ENCODE peak calls at places on chromosomes 4 and X, in four cellular contexts. I is AG10803, H is fibroblast of the aortic adventitia, S is suprapubic skin. Z is an unnamed sample.

GRCh38 chrX:17355976-17356375 is 19.0 kb upstream of the NHS start:
- DNase-seq in I (no peak), H (no peak), S (no peak), Z (no peak)

GRCh38 chrX:133961046-133961445 is 24.3 kb downstream of the GPC3 start:
- DNase-seq in I (no peak), H (no peak), S (no peak), Z (no peak)

GRCh38 chr4:114698256-114698655 is 99.6 kb downstream of the UGT8 start:
- DNase-seq in I (no peak), H (no peak), S (no peak), Z (no peak)

GRCh38 chrX:22135994-22136684 is 104.0 kb downstream of the PHEX start:
- DNase-seq in I (peak), H (peak), S (no peak), Z (no peak)

GRCh38 chr4:74546020-74546419 is 101.1 kb downstream of the AREG start:
- DNase-seq in I (peak), H (peak), S (no peak), Z (no peak)

GRCh38 chrX:68895339-68896250 is 66.8 kb downstream of the EFNB1 start:
- DNase-seq in I (peak), H (peak), S (no peak), Z (peak)

GRCh38 chr4:150067859-150068258 is 10.4 kb upstream of the DCLK2 start:
- DNase-seq in I (peak), H (no peak), S (no peak), Z (no peak)

GRCh38 chrX:48576108-48576507 is 1.8 kb downstream of the RBM3 start:
- DNase-seq in I (no peak), H (no peak), S (no peak), Z (no peak)

GRCh38 chr4:186651624-186652023 is 72.0 kb downstream of the FAT1 start:
- DNase-seq in I (no peak), H (peak), S (no peak), Z (no peak)

GRCh38 chr4:163107754-163108153 is 58.9 kb downstream of the NAF1 start:
- DNase-seq in I (peak), H (peak), S (no peak), Z (no peak)
- TF ChIP-seq CTCF in I (peak), H (no peak), S (no peak), Z (no peak)

GRCh38 chrX:156002517-156002916 is 5.0 kb downstream of the IL9R start:
- DNase-seq in I (no peak), H (no peak), S (no peak), Z (no peak)
- TF ChIP-seq CTCF in I (no peak), H (no peak), S (no peak), Z (no peak)

GRCh38 chr4:121822796-121823504 is 733 bp downstream of the CCNA2 start:
- DNase-seq in I (no peak), H (peak), S (peak), Z (no peak)

GRCh38 chr4:121822047-121822446 is 1.6 kb downstream of the CCNA2 start:
- DNase-seq in I (no peak), H (no peak), S (no peak), Z (no peak)

GRCh38 chr4:121824950-121825349 is 1.3 kb upstream of the CCNA2 start:
- DNase-seq in I (no peak), H (no peak), S (no peak), Z (no peak)

GRCh38 chr4:121824171-121824527 is 466 bp upstream of the CCNA2 start:
- DNase-seq in I (no peak), H (no peak), S (no peak), Z (no peak)

DNA sequence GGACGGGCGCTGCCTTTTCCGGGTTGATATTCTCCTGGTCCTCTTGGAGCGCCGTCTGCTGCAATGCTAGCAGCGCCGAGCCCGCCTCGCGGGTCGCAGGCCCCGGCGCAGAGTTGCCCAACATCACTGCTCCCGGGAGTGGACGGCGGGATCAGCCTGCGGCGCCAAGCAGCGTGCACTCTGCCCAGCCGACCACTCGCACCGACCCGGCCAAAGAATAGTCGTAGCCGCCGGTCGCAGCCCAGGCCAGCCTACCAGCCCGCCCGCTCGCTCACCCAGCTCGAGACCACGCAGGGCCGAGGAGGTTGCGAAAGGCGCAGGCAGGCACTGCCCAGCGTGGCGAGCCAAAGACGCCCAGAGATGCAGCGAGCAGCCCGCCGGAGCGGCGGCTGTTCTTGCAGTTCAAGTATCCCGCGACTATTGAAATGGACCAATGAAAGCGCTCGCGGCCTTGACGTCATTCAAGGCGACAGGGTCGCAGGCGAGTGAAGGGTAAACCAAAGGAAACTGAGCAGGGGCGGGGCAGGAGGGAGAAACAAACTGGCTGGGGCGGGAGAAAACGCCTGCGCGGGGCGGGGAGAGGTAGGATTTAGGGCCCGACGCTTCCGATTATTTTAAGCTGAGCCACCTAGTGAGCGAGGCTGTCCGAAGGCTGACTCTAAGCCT is at the start of gene CCNA2:
- DNase-seq in I (peak), H (peak), S (peak), Z (peak)
- TF ChIP-seq CTCF in I (peak), H (peak), S (no peak), Z (no peak)

DNA sequence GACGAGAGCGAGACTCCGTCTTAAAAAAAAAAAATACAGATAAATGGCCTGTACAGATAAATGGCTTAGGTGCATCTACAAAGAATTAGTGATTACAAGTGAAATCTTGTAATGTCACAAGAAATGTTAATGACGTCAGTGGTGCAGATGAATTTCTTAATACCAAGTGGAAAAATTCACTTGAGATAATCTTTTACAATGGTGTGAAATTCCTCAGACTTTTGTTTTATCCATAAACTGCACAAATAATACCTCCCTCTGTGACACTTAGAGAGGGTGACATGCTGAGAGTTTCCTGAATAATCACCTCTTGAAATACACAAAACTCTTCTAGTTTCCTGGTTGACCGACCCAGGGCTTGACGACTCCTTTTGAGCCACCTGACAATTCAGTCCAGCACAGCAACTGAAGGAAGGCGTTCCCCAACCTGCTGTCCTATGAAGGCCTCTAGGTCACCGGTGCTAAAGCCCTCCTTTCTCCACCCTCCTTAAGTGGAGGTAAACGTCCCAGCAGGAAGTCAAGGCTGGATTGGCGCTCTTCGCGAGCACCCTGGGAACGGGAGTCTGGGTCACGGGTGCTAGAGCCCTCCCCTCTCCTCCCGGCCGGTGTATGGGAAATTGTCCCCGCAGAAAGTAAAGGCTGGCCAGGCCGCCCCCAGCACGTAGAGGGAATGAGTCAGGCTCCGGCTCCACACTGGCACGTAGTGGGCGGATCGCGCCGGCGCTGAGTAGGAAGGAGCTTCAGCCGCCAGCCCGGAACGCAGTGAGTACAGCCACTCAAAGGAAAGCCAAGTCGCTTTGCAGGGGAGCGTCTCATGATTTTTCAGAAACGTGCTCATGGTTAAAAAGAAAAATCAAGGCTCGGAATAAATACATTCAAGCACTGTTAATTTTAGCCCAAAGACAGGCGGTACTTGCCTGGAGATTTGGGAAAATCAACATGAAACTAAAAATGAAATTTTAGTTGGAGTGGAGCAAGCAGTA is at the start of gene TMEM144:
- DNase-seq in I (peak), H (peak), S (peak), Z (peak)
- TF ChIP-seq CTCF in I (peak), H (no peak), S (no peak), Z (no peak)

GRCh38 chr4:113683143-113683542 is 78.4 kb downstream of the CAMK2D start:
- DNase-seq in I (no peak), H (no peak), S (no peak), Z (no peak)

GRCh38 chr4:113682730-113683129 is 78.8 kb downstream of the CAMK2D start:
- DNase-seq in I (peak), H (peak), S (no peak), Z (no peak)

GRCh38 chr4:113686950-113687718 is 74.4 kb downstream of the CAMK2D start:
- DNase-seq in I (peak), H (peak), S (no peak), Z (no peak)

GRCh38 chr4:113689394-113689793 is 72.1 kb downstream of the CAMK2D start:
- DNase-seq in I (no peak), H (no peak), S (no peak), Z (no peak)

DNA sequence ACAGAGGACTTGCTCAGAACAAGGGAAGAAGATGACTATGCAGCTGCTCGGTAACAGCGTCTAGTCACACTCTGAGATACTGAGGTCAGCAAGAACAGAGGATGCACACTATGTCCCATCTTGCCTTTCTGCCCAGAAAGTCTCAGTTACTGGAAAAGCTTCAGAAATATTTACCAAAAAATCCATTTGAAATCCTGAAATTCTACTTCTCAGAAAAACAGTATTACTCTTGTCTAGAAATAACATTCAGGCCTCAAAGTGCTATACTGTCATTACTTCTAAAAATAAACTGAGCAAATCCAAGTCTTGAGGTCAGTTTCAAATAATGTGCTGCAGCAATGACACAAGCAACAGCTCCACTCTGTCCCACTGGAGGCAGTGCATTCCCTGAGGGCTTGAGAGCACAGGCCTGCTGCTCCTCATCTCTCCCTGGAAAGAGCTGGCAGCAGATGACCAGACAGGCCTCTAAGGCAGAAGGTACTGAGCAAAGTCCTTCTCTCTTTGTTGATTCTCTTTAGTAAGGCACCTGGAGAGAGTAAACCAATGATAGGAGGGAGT is 76.9 kb downstream of the CAMK2D start:
- DNase-seq in I (peak), H (peak), S (no peak), Z (no peak)
- TF ChIP-seq CTCF in I (peak), H (peak), S (no peak), Z (no peak)

DNA sequence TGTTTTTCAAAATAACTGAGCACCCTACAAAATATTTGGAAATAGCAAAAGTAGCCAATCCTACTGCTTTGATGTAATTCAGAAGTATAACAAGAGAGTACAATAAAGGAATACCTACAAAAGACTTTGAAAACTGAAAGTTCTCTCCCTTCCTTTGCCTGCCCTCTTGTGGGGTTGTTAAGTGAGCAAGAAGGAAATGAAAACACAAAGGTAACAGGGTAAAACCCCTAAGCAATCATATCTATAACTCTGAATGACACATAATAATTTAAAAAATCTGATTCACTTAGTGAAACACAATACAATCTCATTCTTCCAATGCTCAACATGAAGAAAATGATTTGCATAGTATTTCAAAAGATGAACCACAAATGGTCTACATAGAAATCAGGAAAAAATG is 98.2 kb downstream of the FRYL start:
- DNase-seq in I (peak), H (peak), S (no peak), Z (no peak)
- TF ChIP-seq CTCF in I (peak), H (peak), S (no peak), Z (no peak)

GRCh38 chr4:7037425-7037824 is 5.7 kb upstream of the TADA2B start:
- DNase-seq in I (no peak), H (no peak), S (no peak), Z (no peak)
- TF ChIP-seq CTCF in I (no peak), H (no peak), S (no peak), Z (no peak)

DNA sequence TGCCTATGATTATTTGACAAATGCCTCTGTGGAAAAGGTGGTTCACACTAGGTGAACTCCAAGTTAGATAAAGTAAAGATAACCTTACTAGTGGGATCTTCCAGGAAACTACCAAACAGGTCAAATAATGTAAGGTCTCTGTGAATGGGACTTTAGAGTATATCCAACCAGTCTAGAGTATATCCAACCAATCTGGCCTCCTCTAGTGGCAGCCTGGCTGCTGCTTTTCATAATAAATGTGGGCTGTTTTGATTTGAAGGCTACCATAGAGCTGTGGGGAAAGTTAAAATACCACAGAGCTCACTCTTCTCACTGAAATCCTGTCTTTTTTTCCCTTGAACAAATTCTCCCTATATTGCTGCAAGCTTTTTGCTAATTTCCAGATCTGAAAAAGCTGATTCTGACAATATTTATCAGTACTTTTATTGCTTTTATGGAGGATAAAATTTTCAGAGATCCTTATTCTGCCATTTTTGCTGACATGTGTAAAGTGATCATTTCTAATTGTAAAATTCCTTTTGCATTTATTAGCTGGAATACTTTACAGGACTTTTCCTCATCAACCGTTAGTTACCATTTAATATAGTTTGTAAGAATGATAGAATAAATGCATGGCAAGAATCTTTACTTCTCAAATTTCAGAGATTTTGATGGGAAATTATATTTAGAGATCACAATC is 111.3 kb downstream of the TET2 start:
- DNase-seq in I (no peak), H (no peak), S (no peak), Z (no peak)
- TF ChIP-seq CTCF in I (no peak), H (no peak), S (no peak), Z (no peak)

DNA sequence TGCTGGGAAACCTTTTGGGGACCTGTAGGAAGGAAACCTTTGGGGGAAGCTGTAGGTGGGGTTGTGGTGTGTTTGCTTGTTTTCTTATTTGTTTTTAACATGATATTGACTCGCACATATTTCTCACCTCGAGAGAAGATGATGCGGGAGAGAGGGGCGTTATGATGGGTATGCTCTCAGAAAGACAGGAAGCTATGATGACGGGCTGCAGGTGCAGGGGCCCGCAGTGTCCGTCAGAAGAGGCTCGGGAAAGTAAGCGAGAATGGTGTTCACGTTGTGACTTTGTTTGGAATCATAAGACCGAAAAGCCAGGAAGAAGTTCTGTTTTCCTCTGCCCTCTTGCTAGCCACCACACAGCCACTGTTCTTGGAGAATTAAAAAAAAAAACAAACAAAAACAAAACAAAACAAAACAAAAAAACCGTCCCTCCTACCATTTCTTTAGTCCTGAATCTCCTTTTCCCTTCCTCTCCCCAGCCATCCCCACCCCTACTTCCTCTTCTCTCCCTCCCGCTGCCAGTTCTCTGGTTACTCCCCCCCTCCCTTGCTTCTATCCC is 369 bp upstream of the BMP3 start:
- DNase-seq in I (no peak), H (no peak), S (no peak), Z (no peak)
- TF ChIP-seq CTCF in I (no peak), H (no peak), S (no peak), Z (no peak)

GRCh38 chrX:150503898-150504219 is 64.6 kb upstream of the MTM1 start:
- DNase-seq in I (no peak), H (no peak), S (no peak), Z (no peak)
- TF ChIP-seq CTCF in I (no peak), H (no peak), S (no peak), Z (no peak)